ENCODE peak calls at places on chromosomes 4 and X, in ten cellular contexts. A is HepG2, R is SK-N-SH, N is OCI-LY7, J is H9, I is fibroblast of lung, C is PC-9, P is GM12878, Z is keratinocyte, B is neuronal stem cell. E is an unnamed sample.

GRCh38 chr4:88110826-88111225 is 47.6 kb downstream of the ABCG2 start:
- DNase-seq in A (peak), R (no peak), N (no peak), J (no peak), I (peak), C (no peak), P (no peak), Z (no peak), B (no peak), E (no peak)

GRCh38 chrX:11750051-11750450 is 8.0 kb upstream of the MSL3 start:
- DNase-seq in A (no peak), R (no peak), N (no peak), J (no peak), I (no peak), C (peak), P (no peak), Z (no peak), B (no peak), E (no peak)

GRCh38 chrX:123859409-123859827 is 435 bp upstream of the XIAP start:
- DNase-seq in A (no peak), R (peak), N (peak), J (no peak), I (no peak), C (no peak), P (peak), Z (no peak), B (peak), E (no peak)

GRCh38 chr4:84803720-84804119 is 162.8 kb downstream of the WDFY3 start:
- DNase-seq in A (no peak), R (no peak), N (no peak), J (no peak), I (peak), C (no peak), P (no peak), Z (no peak), B (no peak), E (no peak)

GRCh38 chrX:53263597-53264094 is 17.7 kb downstream of the IQSEC2 start:
- DNase-seq in A (no peak), R (no peak), N (no peak), J (no peak), I (peak), C (peak), P (no peak), Z (peak), B (no peak), E (no peak)

GRCh38 chr4:16212138-16212782 is 14.0 kb downstream of the TAPT1 start:
- DNase-seq in A (no peak), R (no peak), N (no peak), J (no peak), I (no peak), C (no peak), P (no peak), Z (no peak), B (no peak), E (no peak)

GRCh38 chr4:2934077-2934812 is 29.0 kb downstream of the NOP14 start:
- DNase-seq in A (no peak), R (no peak), N (peak), J (no peak), I (peak), C (no peak), P (no peak), Z (no peak), B (no peak), E (peak)

GRCh38 chr4:48970471-48970921 is 15.6 kb upstream of the CWH43 start:
- DNase-seq in A (no peak), R (no peak), N (no peak), J (no peak), I (peak), C (peak), P (no peak), Z (peak), B (no peak), E (no peak)

GRCh38 chr4:95839891-95840290 is at the start of gene PDHA2:
- DNase-seq in A (no peak), R (no peak), N (no peak), J (peak), I (no peak), C (no peak), P (no peak), Z (no peak), B (no peak), E (no peak)

GRCh38 chrX:15497865-15498264 is 2.7 kb upstream of the BMX start:
- DNase-seq in A (peak), R (peak), N (peak), J (peak), I (peak), C (peak), P (no peak), Z (no peak), B (peak), E (peak)

DNA sequence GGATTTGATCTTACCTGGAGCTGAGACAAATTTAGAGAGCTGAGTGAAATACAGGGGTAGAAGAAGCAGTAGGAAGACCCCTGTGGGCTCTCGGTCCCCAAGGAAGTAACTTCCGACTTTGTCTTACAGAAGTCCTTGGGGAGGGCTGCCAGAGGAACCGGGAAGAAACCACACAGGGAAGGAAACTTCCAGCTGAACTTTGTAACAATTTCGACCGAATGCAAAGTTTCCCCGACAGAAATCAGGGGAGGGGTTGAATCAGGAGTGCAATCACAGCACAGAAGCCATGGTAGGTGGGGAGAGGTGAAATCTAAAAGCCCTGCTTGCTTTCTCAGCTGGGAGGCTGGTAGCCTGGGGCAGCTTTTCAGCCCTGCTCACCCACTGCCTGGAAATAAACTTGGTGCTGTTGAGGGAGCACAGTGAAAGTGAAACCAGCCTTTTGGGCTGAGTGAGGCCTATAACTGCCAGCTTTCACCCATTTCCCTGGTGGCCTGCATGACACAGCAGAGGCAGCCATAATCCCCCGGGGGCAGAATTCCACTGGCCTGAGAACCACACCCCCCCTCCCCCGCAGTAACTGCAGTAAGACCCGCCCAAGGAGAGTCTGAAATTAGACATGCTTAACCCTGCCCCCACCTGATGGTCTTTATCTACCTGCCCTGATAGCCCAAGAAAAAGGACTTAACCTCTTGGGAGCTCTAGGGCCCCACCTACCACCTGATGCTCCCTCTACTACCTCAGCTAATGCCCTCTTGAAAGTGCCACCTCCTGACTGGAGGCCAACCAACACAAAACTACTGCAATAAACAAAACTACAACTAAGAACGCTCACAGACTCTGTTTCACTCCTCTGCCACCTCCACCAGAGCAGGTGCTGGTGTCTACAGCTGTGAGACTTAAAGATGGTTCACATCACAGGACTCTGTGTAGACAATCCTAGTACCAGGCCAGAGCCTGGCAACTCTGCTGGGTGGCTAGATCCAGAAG is 248.2 kb downstream of the PARM1 start:
- DNase-seq in A (no peak), R (no peak), N (peak), J (peak), I (no peak), C (peak), P (peak), Z (no peak), B (no peak), E (no peak)
- H3K4me2 ChIP-seq in A (peak), R (peak), N (peak), J (no peak), I (no peak), C (peak), P (peak), Z (peak), B (no peak), E (peak)

DNA sequence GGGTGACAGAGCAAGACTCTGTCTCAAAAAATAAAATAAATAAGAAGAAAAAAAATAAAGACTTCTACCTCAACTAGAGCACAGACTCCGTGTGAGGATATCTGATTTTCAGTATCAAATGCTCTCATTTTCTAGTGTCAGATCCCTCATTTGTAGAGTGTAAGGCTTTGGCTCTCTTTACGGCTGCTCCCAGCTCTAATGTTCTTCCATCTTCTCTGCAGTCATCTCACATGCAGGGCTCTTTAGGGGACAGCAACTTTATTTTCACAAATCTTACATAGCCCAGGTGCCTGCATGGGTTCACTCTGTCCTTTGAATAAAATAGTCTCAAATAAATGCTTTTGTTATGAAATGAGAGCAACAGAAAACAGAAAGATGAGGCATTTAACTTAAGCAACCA is 19.2 kb upstream of the RHOH start:
- DNase-seq in A (no peak), R (no peak), N (no peak), J (no peak), I (no peak), C (no peak), P (no peak), Z (no peak), B (no peak), E (no peak)
- H3K4me2 ChIP-seq in A (no peak), R (no peak), N (peak), J (no peak), I (no peak), C (no peak), P (no peak), Z (no peak), B (no peak), E (no peak)

DNA sequence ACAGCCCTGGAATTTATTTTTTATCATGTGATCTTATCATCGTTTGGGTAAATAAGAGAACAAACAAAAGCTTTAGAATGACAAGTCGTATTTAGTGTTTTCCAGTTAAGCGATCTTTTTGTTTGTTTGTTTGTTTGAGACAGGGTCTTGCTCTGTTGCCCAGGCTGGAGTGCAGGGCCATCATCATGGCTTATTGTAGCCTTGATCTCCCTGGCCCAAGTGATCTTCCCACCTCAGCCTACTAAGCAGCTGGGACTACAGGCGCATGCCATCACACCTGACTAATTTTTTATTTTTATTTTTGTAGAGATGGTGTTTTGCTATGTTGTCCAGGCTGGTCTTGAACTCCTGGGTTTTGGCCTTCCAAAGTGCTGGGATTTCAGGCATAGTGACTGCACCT is 57.1 kb upstream of the PDLIM3 start:
- DNase-seq in A (no peak), R (no peak), N (no peak), J (no peak), I (no peak), C (no peak), P (no peak), Z (no peak), B (no peak), E (no peak)
- H3K4me2 ChIP-seq in A (no peak), R (no peak), N (no peak), J (no peak), I (no peak), C (no peak), P (no peak), Z (no peak), B (no peak), E (no peak)

GRCh38 chr4:6470502-6471302 is 1.7 kb downstream of the PPP2R2C start:
- DNase-seq in A (no peak), R (peak), N (no peak), J (peak), I (peak), C (peak), P (no peak), Z (no peak), B (no peak), E (no peak)
- H3K4me2 ChIP-seq in A (peak), R (peak), N (no peak), J (peak), I (peak), C (peak), P (no peak), Z (peak), B (peak), E (no peak)

GRCh38 chrX:10085223-10085622 is 71.6 kb upstream of the CLCN4 start:
- DNase-seq in A (no peak), R (no peak), N (peak), J (no peak), I (peak), C (no peak), P (peak), Z (no peak), B (no peak), E (no peak)
- H3K4me2 ChIP-seq in A (no peak), R (no peak), N (peak), J (no peak), I (no peak), C (no peak), P (peak), Z (no peak), B (no peak), E (no peak)

GRCh38 chrX:44898411-44899221 is 25.6 kb downstream of the KDM6A start:
- DNase-seq in A (peak), R (no peak), N (peak), J (no peak), I (peak), C (no peak), P (no peak), Z (no peak), B (no peak), E (peak)
- H3K4me2 ChIP-seq in A (no peak), R (no peak), N (peak), J (peak), I (no peak), C (no peak), P (peak), Z (no peak), B (no peak), E (peak)

GRCh38 chrX:134542485-134542884 is 82.5 kb downstream of the HPRT1 start:
- DNase-seq in A (no peak), R (no peak), N (peak), J (no peak), I (peak), C (peak), P (no peak), Z (no peak), B (no peak), E (peak)
- H3K4me2 ChIP-seq in A (no peak), R (no peak), N (peak), J (no peak), I (no peak), C (peak), P (no peak), Z (no peak), B (no peak), E (no peak)

GRCh38 chrX:38799995-38800394 is 1.3 kb upstream of the MID1IP1 start:
- DNase-seq in A (peak), R (no peak), N (peak), J (no peak), I (no peak), C (no peak), P (no peak), Z (no peak), B (no peak), E (no peak)

GRCh38 chrX:38800981-38801845 is at the start of gene MID1IP1:
- DNase-seq in A (peak), R (peak), N (peak), J (peak), I (peak), C (no peak), P (no peak), Z (peak), B (peak), E (no peak)

GRCh38 chrX:38803286-38803608 is 2.0 kb downstream of the MID1IP1 start:
- DNase-seq in A (no peak), R (no peak), N (peak), J (no peak), I (no peak), C (no peak), P (no peak), Z (no peak), B (no peak), E (no peak)

GRCh38 chrX:38796926-38797325 is 4.3 kb upstream of the MID1IP1 start:
- DNase-seq in A (no peak), R (no peak), N (no peak), J (no peak), I (peak), C (no peak), P (no peak), Z (no peak), B (no peak), E (no peak)

DNA sequence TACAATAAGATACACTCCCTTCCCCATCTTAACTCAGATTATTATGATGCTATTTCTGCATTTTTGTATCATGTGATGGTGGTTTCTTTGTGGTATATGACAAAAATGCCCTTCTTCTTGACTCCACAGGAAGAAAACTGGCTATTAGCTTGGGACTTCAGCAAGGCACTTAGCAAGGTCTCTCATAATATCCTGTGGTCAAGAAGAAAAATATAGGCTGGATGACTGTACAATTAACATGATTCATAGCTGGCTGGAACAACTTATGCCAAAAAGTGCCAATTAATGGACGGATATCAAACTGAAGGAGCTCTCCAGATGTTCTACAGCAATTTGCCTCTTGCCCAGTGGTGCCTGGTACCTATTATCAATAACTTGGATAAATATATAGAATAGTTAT is 2.3 kb upstream of the MID1IP1 start:
- DNase-seq in A (no peak), R (no peak), N (no peak), J (no peak), I (peak), C (no peak), P (no peak), Z (no peak), B (no peak), E (no peak)
- H3K4me2 ChIP-seq in A (no peak), R (no peak), N (no peak), J (no peak), I (no peak), C (no peak), P (no peak), Z (no peak), B (no peak), E (no peak)